ENCODE peak calls at places on chromosomes 16 and 17, in four cellular contexts. Z is occipital lobe, E is AG10803, X is head of caudate nucleus. T is an unnamed sample.

GRCh38 chr16:77955127-77955526 is 67.2 kb upstream of the CLEC3A start:
- DNase-seq in Z (no peak), E (no peak), X (no peak), T (no peak)

GRCh38 chr17:74024871-74025531 is 178.5 kb upstream of the RPL38 start:
- DNase-seq in Z (no peak), E (no peak), X (no peak), T (no peak)

GRCh38 chr17:72446525-72447250 is 325.9 kb downstream of the SOX9 start:
- DNase-seq in Z (no peak), E (no peak), X (no peak), T (no peak)

GRCh38 chr16:26801628-26802027 is 265.1 kb upstream of the C16orf82 start:
- DNase-seq in Z (no peak), E (no peak), X (no peak), T (no peak)

GRCh38 chr16:84177740-84178070 is 9.2 kb downstream of the TAF1C start:
- DNase-seq in Z (peak), E (peak), X (no peak), T (peak)

GRCh38 chr16:25855818-25856217 is 164.1 kb downstream of the HS3ST4 start:
- DNase-seq in Z (no peak), E (no peak), X (no peak), T (no peak)

GRCh38 chr16:6682142-6682811 is 650.4 kb upstream of the RBFOX1 start:
- DNase-seq in Z (no peak), E (no peak), X (peak), T (no peak)

GRCh38 chr17:2610640-2611175 is 17.3 kb downstream of the PAFAH1B1 start:
- DNase-seq in Z (no peak), E (no peak), X (no peak), T (no peak)

GRCh38 chr16:31064882-31065461 is 9.1 kb downstream of the ZNF668 start:
- DNase-seq in Z (no peak), E (peak), X (no peak), T (peak)

GRCh38 chr17:63249256-63250006 is 196.7 kb downstream of the CYB561 start:
- DNase-seq in Z (no peak), E (peak), X (no peak), T (no peak)

GRCh38 chr17:65876985-65877384 is 314.9 kb downstream of the CEP112 start:
- DNase-seq in Z (no peak), E (no peak), X (no peak), T (no peak)

GRCh38 chr17:33523577-33523981 is 230.5 kb upstream of the ASIC2 start:
- DNase-seq in Z (peak), E (peak), X (peak), T (no peak)

GRCh38 chr16:56691885-56692284 is 9.6 kb downstream of the MT1X start:
- DNase-seq in Z (no peak), E (no peak), X (no peak), T (peak)

GRCh38 chr17:57305918-57306317 is 49.6 kb downstream of the MSI2 start:
- DNase-seq in Z (no peak), E (no peak), X (no peak), T (peak)

GRCh38 chr17:36089888-36090836 is at the start of gene CCL3:
- DNase-seq in Z (no peak), E (no peak), X (no peak), T (no peak)

GRCh38 chr17:19672009-19672837 is 23.7 kb downstream of the ALDH3A2 start:
- DNase-seq in Z (peak), E (peak), X (peak), T (no peak)

GRCh38 chr17:49359990-49360795 is 1.9 kb downstream of the ZNF652 start:
- DNase-seq in Z (no peak), E (no peak), X (no peak), T (no peak)

GRCh38 chr17:80761421-80761871 is 216.8 kb downstream of the RPTOR start:
- DNase-seq in Z (no peak), E (peak), X (no peak), T (peak)

GRCh38 chr16:50202926-50203624 is 50.0 kb downstream of the TENT4B start:
- DNase-seq in Z (no peak), E (peak), X (no peak), T (peak)

GRCh38 chr17:9472094-9472493 is 103.5 kb downstream of the STX8 start:
- DNase-seq in Z (no peak), E (peak), X (no peak), T (peak)

GRCh38 chr16:88700636-88701482 is 5.3 kb downstream of the RNF166 start:
- DNase-seq in Z (no peak), E (peak), X (peak), T (peak)

GRCh38 chr17:72151565-72152391 is 31.0 kb downstream of the SOX9 start:
- DNase-seq in Z (peak), E (peak), X (peak), T (no peak)